ENCODE peak calls at places on chromosome 1, in five cellular contexts. One of them, this sample, is unnamed.
A peak's percentile ranks its signal among the peaks of the same experiment; 100 is the strongest.

GRCh38 chr1:3283849-3284248 is 170.6 kb upstream of the ARHGEF16 start:
- DNase-seq in RWPE1: peak; percentile 25
- DNase-seq in COLO829: peak; percentile 13
- DNase-seq in CD8-positive, alpha-beta memory T cell: no peak
- DNase-seq in HS-5: no peak
- DNase-seq in this sample: no peak

GRCh38 chr1:192232859-192233417 is 74.7 kb downstream of the RGS18 start:
- DNase-seq in CD8-positive, alpha-beta memory T cell: no peak
- DNase-seq in RWPE1: no peak
- DNase-seq in COLO829: no peak
- DNase-seq in HS-5: no peak
- DNase-seq in this sample: no peak

GRCh38 chr1:196070940-196071339 is 537.3 kb downstream of the KCNT2 start:
- DNase-seq in COLO829: peak; percentile 14
- DNase-seq in HS-5: no peak
- DNase-seq in CD8-positive, alpha-beta memory T cell: no peak
- DNase-seq in RWPE1: no peak
- DNase-seq in this sample: no peak

GRCh38 chr1:59409525-59409924 is 112.6 kb downstream of the FGGY start:
- DNase-seq in COLO829: no peak
- DNase-seq in HS-5: no peak
- DNase-seq in CD8-positive, alpha-beta memory T cell: no peak
- DNase-seq in RWPE1: no peak
- DNase-seq in this sample: no peak

GRCh38 chr1:92922378-92923035 is 38.8 kb downstream of the DIPK1A start:
- DNase-seq in RWPE1: no peak
- DNase-seq in COLO829: no peak
- DNase-seq in HS-5: no peak
- DNase-seq in CD8-positive, alpha-beta memory T cell: no peak
- DNase-seq in this sample: no peak

GRCh38 chr1:193431265-193431977 is 245.0 kb upstream of the B3GALT2 start:
- DNase-seq in HS-5: no peak
- DNase-seq in RWPE1: no peak
- DNase-seq in CD8-positive, alpha-beta memory T cell: no peak
- DNase-seq in COLO829: no peak
- DNase-seq in this sample: no peak

GRCh38 chr1:45542591-45542990 is 8.0 kb upstream of the AKR1A1 start:
- DNase-seq in RWPE1: no peak
- DNase-seq in HS-5: no peak
- DNase-seq in CD8-positive, alpha-beta memory T cell: no peak
- DNase-seq in COLO829: no peak
- DNase-seq in this sample: no peak

GRCh38 chr1:180577361-180577760 is 18.6 kb downstream of the OVAAL start:
- DNase-seq in COLO829: no peak
- DNase-seq in HS-5: no peak
- DNase-seq in RWPE1: no peak
- DNase-seq in CD8-positive, alpha-beta memory T cell: no peak
- DNase-seq in this sample: no peak

GRCh38 chr1:112866151-112866550 is 89.8 kb downstream of the SLC16A1 start:
- DNase-seq in RWPE1: peak; percentile 74
- DNase-seq in CD8-positive, alpha-beta memory T cell: no peak
- DNase-seq in HS-5: no peak
- DNase-seq in COLO829: peak; percentile 37
- DNase-seq in this sample: no peak

This sample was measured in KG1.